ENCODE peak calls at places on chromosomes 13 and 19, in eight cellular contexts. W is CD4-positive, alpha-beta T cell; Y is naive thymus-derived CD8-positive, alpha-beta T cell; B is stimulated activated effector memory CD8-positive, alpha-beta T cell treated with anti-CD3 and anti-CD28 coated beads, Interleukin-12 subunit alpha, Interleukin-12 subunit beta, amount 100 ng/mL, for 72 hours; H is stimulated activated CD4-positive, alpha-beta T cell treated with anti-CD3 and anti-CD28 coated beads, TNF-alpha, amount 100 ng/mL, for 24 hours; R is iris pigment epithelial cell; K is KBM-7; L is T-helper 1 cell. A is an unnamed sample.

GRCh38 chr19:51514866-51515481 is 13.4 kb upstream of the SIGLEC12 start:
- DNase-seq in L (peak), R (peak), H (peak), B (peak), W (no peak), K (peak), Y (peak), A (no peak)

GRCh38 chr13:21526707-21527454 is 67.8 kb upstream of the ZDHHC20 start:
- DNase-seq in R (no peak), K (no peak), B (no peak), H (no peak), W (no peak), L (no peak), Y (no peak), A (no peak)

GRCh38 chr13:21549633-21550032 is 54.3 kb downstream of the MICU2 start:
- DNase-seq in H (no peak), B (no peak), W (no peak), Y (no peak), R (peak), K (no peak), L (no peak), A (no peak)

GRCh38 chr13:91346848-91347211 is 657 bp upstream of the MIR17HG start:
- DNase-seq in W (peak), Y (peak), H (no peak), B (peak), K (peak), R (peak), L (peak), A (peak)

GRCh38 chr13:97502691-97503090 is 68.7 kb downstream of the RAP2A start:
- DNase-seq in H (no peak), B (no peak), W (no peak), L (no peak), R (no peak), K (no peak), Y (no peak), A (no peak)

GRCh38 chr13:42258747-42259146 is 13.2 kb upstream of the AKAP11 start:
- DNase-seq in H (no peak), L (no peak), B (no peak), Y (no peak), K (no peak), R (no peak), W (no peak), A (no peak)

GRCh38 chr13:67075239-67075638 is 154.9 kb downstream of the PCDH9 start:
- DNase-seq in R (no peak), B (no peak), Y (no peak), L (no peak), H (no peak), K (no peak), W (no peak), A (no peak)

GRCh38 chr19:39966617-39967016 is 4.3 kb upstream of the PSMC4 start:
- DNase-seq in Y (no peak), W (no peak), K (no peak), B (no peak), H (no peak), R (no peak), L (no peak), A (no peak)

GRCh38 chr13:90447735-90448103 is 899.8 kb upstream of the MIR17HG start:
- DNase-seq in L (no peak), B (no peak), Y (no peak), W (no peak), K (no peak), H (no peak), R (peak), A (no peak)

GRCh38 chr13:45468676-45469075 is 3.9 kb downstream of the COG3 start:
- DNase-seq in H (no peak), K (no peak), L (no peak), W (no peak), Y (no peak), R (no peak), B (no peak), A (no peak)

GRCh38 chr13:113837554-113838355 is 26.1 kb downstream of the GAS6 start:
- DNase-seq in W (no peak), Y (no peak), R (peak), B (no peak), K (no peak), L (no peak), H (no peak), A (no peak)

GRCh38 chr19:13104848-13105646 is 2.4 kb upstream of the LYL1 start:
- DNase-seq in R (no peak), Y (peak), K (peak), B (peak), L (no peak), W (no peak), H (no peak), A (no peak)

GRCh38 chr13:108018371-108018870 is 196.9 kb downstream of the LIG4 start:
- DNase-seq in B (no peak), L (no peak), H (no peak), W (no peak), K (no peak), Y (no peak), R (no peak), A (no peak)

GRCh38 chr13:114115191-114115671 is 17.2 kb downstream of the RASA3 start:
- DNase-seq in H (no peak), L (no peak), R (peak), B (no peak), Y (no peak), W (no peak), K (peak), A (no peak)

GRCh38 chr13:40433577-40433976 is 232.9 kb downstream of the FOXO1 start:
- DNase-seq in K (peak), R (no peak), H (no peak), L (peak), B (no peak), W (no peak), Y (peak), A (peak)

GRCh38 chr13:19927117-19927734 is 31.3 kb upstream of the ZMYM2 start:
- DNase-seq in K (peak), B (no peak), W (no peak), H (no peak), L (no peak), R (peak), Y (peak), A (no peak)

GRCh38 chr19:33124207-33125098 is 7.5 kb upstream of the WDR88 start:
- DNase-seq in H (no peak), R (no peak), Y (no peak), B (no peak), W (no peak), K (peak), L (no peak), A (no peak)

GRCh38 chr13:50375792-50376191 is 360.5 kb downstream of the KCNRG start:
- DNase-seq in L (no peak), K (no peak), Y (no peak), W (no peak), B (no peak), H (no peak), R (peak), A (no peak)

GRCh38 chr13:37869756-37870488 is at the start of gene TRPC4:
- DNase-seq in R (peak), W (no peak), B (no peak), H (no peak), Y (no peak), K (no peak), L (no peak), A (no peak)

A was measured in T-helper 22 cell.